ENCODE peak calls at places on chromosomes 2 and 18, in four cellular contexts. One of them, this sample, is unnamed.

GRCh38 chr18:4450065-4450676 is 4.9 kb downstream of the DLGAP1 start:
- DNase-seq in DND-41: no peak
- DNase-seq in H9: no peak
- DNase-seq in IMR-90: no peak
- DNase-seq in this sample: no peak

GRCh38 chr2:32947076-32947483 is 327 bp downstream of the LTBP1 start:
- DNase-seq in IMR-90: no peak
- DNase-seq in DND-41: no peak
- DNase-seq in H9: no peak
- DNase-seq in this sample: peak; percentile 59

GRCh38 chr2:8750221-8750620 is 68.4 kb downstream of the ID2 start:
- DNase-seq in IMR-90: peak; percentile 18
- DNase-seq in H9: no peak
- DNase-seq in DND-41: no peak
- DNase-seq in this sample: no peak

GRCh38 chr2:204264068-204264693 is 281.1 kb upstream of the PARD3B start:
- DNase-seq in IMR-90: no peak
- DNase-seq in DND-41: no peak
- DNase-seq in H9: no peak
- DNase-seq in this sample: no peak

GRCh38 chr2:128469203-128469602 is 150.5 kb upstream of the HS6ST1 start:
- DNase-seq in IMR-90: no peak
- DNase-seq in H9: peak; percentile 40
- DNase-seq in DND-41: peak; percentile 49
- DNase-seq in this sample: peak; percentile 52

GRCh38 chr2:235672720-235673119 is 178.9 kb downstream of the AGAP1 start:
- DNase-seq in DND-41: no peak
- DNase-seq in H9: no peak
- DNase-seq in IMR-90: no peak
- DNase-seq in this sample: no peak

GRCh38 chr2:14560686-14561085 is 71.8 kb upstream of the LRATD1 start:
- DNase-seq in DND-41: no peak
- DNase-seq in H9: no peak
- DNase-seq in IMR-90: no peak
- DNase-seq in this sample: no peak

GRCh38 chr2:80086831-80087230 is 217.7 kb downstream of the LRRTM1 start:
- DNase-seq in H9: no peak
- DNase-seq in IMR-90: peak; percentile 94
- DNase-seq in DND-41: no peak
- DNase-seq in this sample: no peak

GRCh38 chr2:64720543-64721325 is 67.0 kb upstream of the SERTAD2 start:
- DNase-seq in DND-41: no peak
- DNase-seq in IMR-90: no peak
- DNase-seq in H9: no peak
- DNase-seq in this sample: no peak

GRCh38 chr2:137206064-137206463 is 440.7 kb downstream of the THSD7B start:
- DNase-seq in H9: no peak
- DNase-seq in IMR-90: no peak
- DNase-seq in DND-41: no peak
- DNase-seq in this sample: no peak

GRCh38 chr2:205283721-205284270 is 398.5 kb upstream of the NRP2 start:
- DNase-seq in H9: no peak
- DNase-seq in IMR-90: no peak
- DNase-seq in DND-41: no peak
- DNase-seq in this sample: no peak

GRCh38 chr2:88181511-88181910 is 11.4 kb downstream of the THNSL2 start:
- DNase-seq in IMR-90: no peak
- DNase-seq in H9: no peak
- DNase-seq in DND-41: no peak
- DNase-seq in this sample: no peak

GRCh38 chr2:96960271-96960955 is 26.0 kb downstream of the FAM178B start:
- DNase-seq in H9: peak; percentile 91
- DNase-seq in IMR-90: peak; percentile 79
- DNase-seq in DND-41: peak; percentile 78
- DNase-seq in this sample: peak; percentile 94

GRCh38 chr2:96961551-96961950 is 24.8 kb downstream of the FAM178B start:
- DNase-seq in IMR-90: no peak
- DNase-seq in DND-41: no peak
- DNase-seq in H9: no peak
- DNase-seq in this sample: no peak

GRCh38 chr2:96959406-96960110 is 26.8 kb downstream of the FAM178B start:
- DNase-seq in H9: no peak
- DNase-seq in IMR-90: no peak
- DNase-seq in DND-41: no peak
- DNase-seq in this sample: no peak

GRCh38 chr2:96962567-96963203 is 23.7 kb downstream of the FAM178B start:
- DNase-seq in IMR-90: no peak
- DNase-seq in H9: no peak
- DNase-seq in DND-41: peak; percentile 92
- DNase-seq in this sample: no peak

DNA sequence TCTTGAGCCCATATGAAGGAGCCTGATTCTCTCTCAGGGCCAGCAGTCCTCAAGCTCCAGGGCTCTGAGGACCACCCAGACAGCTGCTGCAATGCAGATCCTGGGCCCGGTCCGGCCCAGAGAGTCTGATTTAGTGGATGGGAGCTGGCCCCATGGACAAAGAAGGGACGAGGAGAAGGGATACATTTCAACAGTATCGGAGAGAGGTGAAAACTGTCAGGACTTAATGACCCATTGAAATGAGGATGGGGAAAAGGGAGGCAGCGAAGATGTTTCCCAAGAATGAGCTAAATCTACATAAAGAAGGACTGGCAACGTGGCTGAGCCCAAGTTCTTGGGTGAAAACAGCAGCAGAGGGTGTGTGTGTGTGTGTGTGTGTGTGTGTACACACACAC is 25.4 kb downstream of the FAM178B start:
- DNase-seq in IMR-90: no peak
- DNase-seq in DND-41: no peak
- DNase-seq in H9: no peak
- DNase-seq in this sample: no peak
- H2AFZ ChIP-seq in IMR-90: no peak overlapping the region
- H2AFZ ChIP-seq in DND-41: no peak overlapping the region
- H2AFZ ChIP-seq in H9: no peak overlapping the region
- H2AFZ ChIP-seq in this sample: no peak overlapping the region

DNA sequence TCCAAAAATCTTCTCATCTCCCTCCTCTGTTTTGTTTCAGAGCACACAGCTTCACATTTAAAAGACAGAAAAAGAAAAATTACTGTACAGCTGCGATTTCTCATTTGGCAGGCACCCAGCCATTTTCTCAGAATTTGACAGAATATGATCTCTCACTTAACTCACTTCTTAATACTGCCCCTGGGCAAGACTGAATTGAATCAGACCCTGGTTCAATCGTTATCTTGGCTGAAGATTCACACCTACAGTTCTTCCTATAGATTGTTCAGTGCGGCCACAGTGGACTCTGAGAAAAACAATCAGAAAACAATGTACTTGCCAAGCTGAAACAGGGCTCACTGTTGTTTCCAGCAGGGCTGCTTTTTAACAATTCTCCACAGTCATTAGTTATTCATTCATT is 90.2 kb upstream of the LHCGR start:
- DNase-seq in H9: no peak
- DNase-seq in DND-41: no peak
- DNase-seq in IMR-90: no peak
- DNase-seq in this sample: no peak
- H2AFZ ChIP-seq in H9: no peak overlapping the region
- H2AFZ ChIP-seq in DND-41: no peak overlapping the region
- H2AFZ ChIP-seq in IMR-90: no peak overlapping the region
- H2AFZ ChIP-seq in this sample: no peak overlapping the region

DNA sequence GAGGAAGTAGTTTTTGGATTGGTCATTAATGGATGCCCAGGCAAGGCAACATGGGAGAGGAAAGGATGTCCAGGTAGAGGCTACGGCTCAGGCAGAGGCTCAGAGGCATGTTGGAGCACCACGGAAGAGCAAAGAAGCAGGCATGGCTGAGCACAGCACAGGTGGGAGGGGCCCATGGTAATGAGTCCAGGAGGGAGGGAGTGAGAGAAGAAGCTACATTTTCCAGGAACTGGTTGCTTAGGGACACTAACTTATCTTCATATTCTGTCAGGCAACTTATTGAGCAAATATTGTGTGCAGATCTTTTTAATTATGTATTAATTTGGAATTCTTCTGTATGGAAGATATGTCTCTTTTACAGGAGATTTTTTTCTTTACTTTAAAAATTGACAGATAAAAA is 42.2 kb downstream of the ARHGEF4 start:
- DNase-seq in H9: no peak
- DNase-seq in IMR-90: no peak
- DNase-seq in DND-41: no peak
- DNase-seq in this sample: no peak
- H2AFZ ChIP-seq in H9: no peak overlapping the region
- H2AFZ ChIP-seq in IMR-90: no peak overlapping the region
- H2AFZ ChIP-seq in DND-41: no peak overlapping the region
- H2AFZ ChIP-seq in this sample: no peak overlapping the region

GRCh38 chr2:215847718-215848117 is 165.6 kb downstream of the MREG start:
- DNase-seq in H9: no peak
- DNase-seq in DND-41: no peak
- DNase-seq in IMR-90: peak; percentile 21
- DNase-seq in this sample: no peak

GRCh38 chr2:215847056-215847455 is 166.3 kb downstream of the MREG start:
- DNase-seq in DND-41: no peak
- DNase-seq in IMR-90: no peak
- DNase-seq in H9: no peak
- DNase-seq in this sample: no peak

GRCh38 chr2:215843579-215843978 is 169.8 kb downstream of the MREG start:
- DNase-seq in DND-41: no peak
- DNase-seq in H9: no peak
- DNase-seq in IMR-90: peak; percentile 92
- DNase-seq in this sample: no peak

GRCh38 chr2:215848146-215848545 is 165.2 kb downstream of the MREG start:
- DNase-seq in DND-41: no peak
- DNase-seq in IMR-90: no peak
- DNase-seq in H9: no peak
- DNase-seq in this sample: no peak

GRCh38 chr2:215845839-215846586 is 167.3 kb downstream of the MREG start:
- DNase-seq in IMR-90: no peak
- DNase-seq in H9: no peak
- DNase-seq in DND-41: no peak
- DNase-seq in this sample: no peak
- H2AFZ ChIP-seq in IMR-90: no peak overlapping the region
- H2AFZ ChIP-seq in H9: no peak overlapping the region
- H2AFZ ChIP-seq in DND-41: no peak overlapping the region
- H2AFZ ChIP-seq in this sample: no peak overlapping the region

GRCh38 chr2:241703128-241703604 is 1.3 kb downstream of the ING5 start:
- DNase-seq in IMR-90: no peak
- DNase-seq in DND-41: no peak
- DNase-seq in H9: no peak
- DNase-seq in this sample: no peak
- H2AFZ ChIP-seq in IMR-90: peak overlapping the region; percentile 96
- H2AFZ ChIP-seq in DND-41: peak overlapping the region; percentile 77
- H2AFZ ChIP-seq in H9: no peak overlapping the region
- H2AFZ ChIP-seq in this sample: no peak overlapping the region

GRCh38 chr18:48158721-48159120 is 228.3 kb upstream of the SMAD2 start:
- DNase-seq in IMR-90: no peak
- DNase-seq in H9: no peak
- DNase-seq in DND-41: no peak
- DNase-seq in this sample: no peak

GRCh38 chr18:48160622-48161021 is 230.2 kb upstream of the SMAD2 start:
- DNase-seq in IMR-90: no peak
- DNase-seq in H9: no peak
- DNase-seq in DND-41: no peak
- DNase-seq in this sample: no peak

GRCh38 chr18:48155856-48156255 is 225.4 kb upstream of the SMAD2 start:
- DNase-seq in DND-41: no peak
- DNase-seq in IMR-90: no peak
- DNase-seq in H9: no peak
- DNase-seq in this sample: no peak

GRCh38 chr18:48159816-48160215 is 229.4 kb upstream of the SMAD2 start:
- DNase-seq in DND-41: no peak
- DNase-seq in H9: no peak
- DNase-seq in IMR-90: no peak
- DNase-seq in this sample: no peak

DNA sequence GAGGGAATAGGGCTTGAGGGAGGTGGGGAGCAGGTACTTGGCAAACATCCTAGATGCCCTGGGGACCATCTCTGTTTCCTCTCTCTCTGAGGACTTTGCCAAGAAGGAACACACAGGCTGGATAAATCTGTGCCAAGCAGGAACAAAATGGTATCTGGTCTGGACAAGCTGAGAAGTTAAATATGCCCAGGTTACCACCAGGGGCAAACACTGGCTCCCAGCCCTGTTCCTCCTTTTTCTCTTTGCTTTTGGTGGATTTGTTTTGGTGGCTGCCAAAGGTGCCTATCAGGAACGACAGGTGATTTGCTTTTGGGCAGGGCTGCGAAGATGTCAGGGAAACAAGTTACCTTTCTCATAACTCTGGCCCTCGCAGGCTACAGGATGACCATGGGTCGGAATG is 227.5 kb upstream of the SMAD2 start:
- DNase-seq in DND-41: no peak
- DNase-seq in IMR-90: no peak
- DNase-seq in H9: no peak
- DNase-seq in this sample: no peak
- H2AFZ ChIP-seq in DND-41: no peak overlapping the region
- H2AFZ ChIP-seq in IMR-90: no peak overlapping the region
- H2AFZ ChIP-seq in H9: no peak overlapping the region
- H2AFZ ChIP-seq in this sample: no peak overlapping the region